ENCODE peak calls at places on chromosomes 1 and 21, in four cellular contexts. C is skeletal muscle cell, X is AG10803, A is H7. N is an unnamed sample.

GRCh38 chr21:26194811-26195251 is 24.3 kb upstream of the APP start:
- DNase-seq in C (no peak), X (peak; percentile 90), A (no peak), N (no peak)

GRCh38 chr1:154583691-154584212 is 16.2 kb downstream of the CHRNB2 start:
- DNase-seq in X (peak; percentile 30), A (no peak), C (peak; percentile 36), N (no peak)

GRCh38 chr21:43976661-43977060 is 35.4 kb upstream of the TRAPPC10 start:
- DNase-seq in A (peak; percentile 29), C (no peak), X (peak; percentile 68), N (peak; percentile 39)

GRCh38 chr21:30436986-30437385 is 3.1 kb upstream of the KRTAP15-1 start:
- DNase-seq in X (no peak), C (no peak), A (no peak), N (no peak)

GRCh38 chr1:29977550-29977949 is 741.2 kb downstream of the PTPRU start:
- DNase-seq in X (no peak), A (no peak), C (no peak), N (no peak)

GRCh38 chr1:162676767-162677166 is 44.5 kb downstream of the DDR2 start:
- DNase-seq in X (no peak), A (no peak), C (no peak), N (no peak)

GRCh38 chr1:18526436-18527275 is 45.9 kb downstream of the KLHDC7A start:
- DNase-seq in C (no peak), X (no peak), A (no peak), N (no peak)

GRCh38 chr1:9061949-9062555 is 7.4 kb downstream of the SLC2A5 start:
- DNase-seq in C (no peak), A (no peak), X (no peak), N (no peak)

GRCh38 chr1:230215049-230215448 is 148.0 kb downstream of the GALNT2 start:
- DNase-seq in X (peak; percentile 43), A (peak; percentile 42), C (peak; percentile 75), N (no peak)

GRCh38 chr21:45097827-45098387 is 23.5 kb downstream of the ADARB1 start:
- DNase-seq in A (no peak), C (no peak), X (no peak), N (no peak)
- H3K4me3 ChIP-seq in A (no peak overlapping the region), C (no peak overlapping the region), X (no peak overlapping the region), N (no peak overlapping the region)

GRCh38 chr1:75135829-75136142 is 1.6 kb downstream of the LHX8 start:
- DNase-seq in X (no peak), C (no peak), A (no peak), N (peak; percentile 58)
- H3K4me3 ChIP-seq in X (no peak overlapping the region), C (no peak overlapping the region), A (peak overlapping the region; percentile 50), N (peak overlapping the region; percentile 53)

GRCh38 chr21:31874817-31875216 is 2.0 kb downstream of the HUNK start:
- DNase-seq in X (no peak), C (no peak), A (peak; percentile 70), N (no peak)

GRCh38 chr21:31873275-31873695 is 465 bp downstream of the HUNK start:
- DNase-seq in X (no peak), A (peak; percentile 84), C (no peak), N (peak; percentile 83)

GRCh38 chr21:31873696-31874599 is 1.1 kb downstream of the HUNK start:
- DNase-seq in X (peak; percentile 39), C (no peak), A (peak; percentile 91), N (peak; percentile 76)

GRCh38 chr21:31877558-31877957 is 4.7 kb downstream of the HUNK start:
- DNase-seq in A (no peak), C (no peak), X (no peak), N (no peak)

GRCh38 chr21:31875424-31876097 is 2.7 kb downstream of the HUNK start:
- DNase-seq in A (no peak), C (no peak), X (peak; percentile 58), N (no peak)
- H3K4me3 ChIP-seq in A (no peak overlapping the region), C (no peak overlapping the region), X (peak overlapping the region; percentile 78), N (no peak overlapping the region)

GRCh38 chr21:33424214-33424613 is 21.0 kb downstream of the IFNGR2 start:
- DNase-seq in C (no peak), X (no peak), A (no peak), N (no peak)
- H3K4me3 ChIP-seq in C (no peak overlapping the region), X (no peak overlapping the region), A (no peak overlapping the region), N (no peak overlapping the region)

GRCh38 chr1:44276006-44276405 is 62.7 kb downstream of the DMAP1 start:
- DNase-seq in A (no peak), C (peak; percentile 28), X (peak; percentile 46), N (no peak)
- H3K4me3 ChIP-seq in A (no peak overlapping the region), C (no peak overlapping the region), X (no peak overlapping the region), N (no peak overlapping the region)

DNA sequence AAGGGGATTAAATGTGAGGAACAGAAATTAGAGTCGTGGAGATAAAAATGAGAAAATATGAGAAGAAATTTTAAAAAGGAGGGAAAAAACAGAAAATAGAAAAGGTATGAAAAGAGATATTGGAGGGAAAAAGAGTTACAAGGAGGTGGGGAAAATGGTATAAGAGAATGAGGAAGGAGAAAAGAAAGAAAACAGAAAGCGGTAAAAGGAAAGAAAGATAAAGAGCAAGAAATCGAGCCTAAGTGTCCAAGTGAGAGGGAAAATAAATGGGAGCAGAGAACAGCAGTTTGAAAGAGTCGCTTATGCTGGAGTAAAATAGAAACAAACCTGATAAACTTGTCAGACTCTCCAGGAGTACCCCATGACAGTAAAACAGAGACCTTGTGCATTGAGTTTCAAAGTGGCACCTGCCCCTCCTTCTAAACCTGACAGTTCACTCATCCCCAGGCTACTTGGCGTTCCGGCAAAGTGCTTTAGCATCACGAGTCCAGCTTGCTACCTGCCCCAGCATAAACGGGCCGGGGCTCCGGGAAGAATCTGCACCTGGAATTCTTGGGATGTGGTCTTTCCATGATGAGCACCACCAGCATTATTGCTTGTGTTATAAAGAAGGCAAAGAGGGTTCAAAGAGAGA is 585 bp downstream of the NEGR1 start:
- DNase-seq in A (peak; percentile 3), C (no peak), X (no peak), N (peak; percentile 32)
- H3K4me3 ChIP-seq in A (peak overlapping the region; percentile 78), C (peak overlapping the region; percentile 84), X (peak overlapping the region; percentile 85), N (peak overlapping the region; percentile 92)

GRCh38 chr1:38817958-38818705 is 41.4 kb downstream of the RRAGC start:
- DNase-seq in C (no peak), X (no peak), A (peak; percentile 97), N (peak; percentile 93)
- H3K4me3 ChIP-seq in C (peak overlapping the region; percentile 32), X (no peak overlapping the region), A (peak overlapping the region; percentile 42), N (peak overlapping the region; percentile 39)

GRCh38 chr1:113928950-113929749 is at the start of gene HIPK1:
- DNase-seq in A (peak; percentile 96), X (peak; percentile 87), C (peak; percentile 60), N (peak; percentile 95)

GRCh38 chr1:113930499-113931161 is 1.5 kb downstream of the HIPK1 start:
- DNase-seq in A (peak; percentile 55), C (no peak), X (peak; percentile 72), N (peak; percentile 85)

GRCh38 chr1:113929750-113930498 is 800 bp downstream of the HIPK1 start:
- DNase-seq in X (peak; percentile 51), C (no peak), A (no peak), N (peak; percentile 88)

GRCh38 chr1:113934006-113934405 is 4.9 kb downstream of the HIPK1 start:
- DNase-seq in A (no peak), X (no peak), C (no peak), N (no peak)

GRCh38 chr1:113931456-113931855 is 2.3 kb downstream of the HIPK1 start:
- DNase-seq in X (peak; percentile 24), C (no peak), A (no peak), N (peak; percentile 68)
- H3K4me3 ChIP-seq in X (peak overlapping the region; percentile 93), C (peak overlapping the region; percentile 94), A (no peak overlapping the region), N (peak overlapping the region; percentile 98)

N was measured in osteoblast.